ENCODE peak calls at places on chromosomes 11 and 22, in ten cellular contexts. A is HCT116, G is stomach, M is gastrocnemius medialis, I is uterus, R is K562, P is lower leg skin, Y is heart left ventricle, F is suprapubic skin, W is NB4. O is an unnamed sample.

GRCh38 chr11:88537613-88538012 is 200.1 kb upstream of the CTSC start:
- DNase-seq in A (no peak), G (no peak), M (no peak), I (no peak), R (no peak), P (no peak), Y (no peak), F (no peak), W (no peak), O (no peak)

GRCh38 chr11:67354314-67355022 is 1.1 kb upstream of the POLD4 start:
- DNase-seq in A (peak; percentile 92), G (peak; percentile 68), M (no peak), I (peak; percentile 77), R (peak; percentile 85), P (peak; percentile 64), Y (peak; percentile 69), F (peak; percentile 81), W (peak; percentile 83), O (peak; percentile 88)

GRCh38 chr11:5138256-5138655 is at the start of gene OR52A5:
- DNase-seq in A (no peak), G (no peak), M (no peak), I (no peak), R (no peak), P (no peak), Y (no peak), F (no peak), W (no peak), O (no peak)

GRCh38 chr11:31947051-31947450 is 135.9 kb upstream of the PAX6 start:
- DNase-seq in A (no peak), G (no peak), M (no peak), I (no peak), R (no peak), P (no peak), Y (no peak), F (no peak), W (no peak), O (no peak)

GRCh38 chr11:35218956-35219355 is 80.0 kb downstream of the CD44 start:
- DNase-seq in A (no peak), G (no peak), M (no peak), I (no peak), R (no peak), P (no peak), Y (no peak), F (no peak), W (no peak), O (no peak)

GRCh38 chr11:8998017-8998416 is 5.8 kb downstream of the NRIP3 start:
- DNase-seq in A (no peak), G (no peak), M (no peak), I (no peak), R (no peak), P (no peak), Y (no peak), F (no peak), W (no peak), O (no peak)

GRCh38 chr22:18057568-18058209 is 20.1 kb upstream of the PEX26 start:
- DNase-seq in A (peak; percentile 61), G (peak; percentile 60), M (peak; percentile 83), I (peak; percentile 85), R (no peak), P (peak; percentile 79), Y (peak; percentile 65), F (peak; percentile 86), W (peak; percentile 30), O (peak; percentile 67)

GRCh38 chr11:82398300-82398815 is 335.3 kb downstream of the FAM181B start:
- DNase-seq in A (no peak), G (no peak), M (no peak), I (no peak), R (no peak), P (peak; percentile 16), Y (no peak), F (no peak), W (no peak), O (no peak)

GRCh38 chr11:65625628-65626342 is 10.2 kb downstream of the PCNX3 start:
- DNase-seq in A (no peak), G (peak; percentile 76), M (no peak), I (peak; percentile 52), R (peak; percentile 46), P (no peak), Y (peak; percentile 71), F (no peak), W (peak; percentile 60), O (no peak)

GRCh38 chr11:10908215-10908990 is 50.5 kb upstream of the ZBED5 start:
- DNase-seq in A (no peak), G (no peak), M (no peak), I (no peak), R (peak; percentile 50), P (no peak), Y (no peak), F (no peak), W (no peak), O (no peak)

GRCh38 chr22:43315687-43316217 is 27.4 kb downstream of the SCUBE1 start:
- DNase-seq in A (no peak), G (no peak), M (no peak), I (no peak), R (no peak), P (no peak), Y (no peak), F (no peak), W (no peak), O (no peak)

GRCh38 chr11:64516226-64516625 is 74.8 kb upstream of the SLC22A12 start:
- DNase-seq in A (no peak), G (no peak), M (no peak), I (no peak), R (peak; percentile 34), P (no peak), Y (no peak), F (no peak), W (peak; percentile 70), O (no peak)

GRCh38 chr11:14420223-14420622 is 61.2 kb upstream of the RRAS2 start:
- DNase-seq in A (no peak), G (no peak), M (no peak), I (no peak), R (no peak), P (no peak), Y (no peak), F (no peak), W (no peak), O (no peak)

GRCh38 chr11:65417702-65418430 is 4.7 kb upstream of the NEAT1 start:
- DNase-seq in A (no peak), G (peak; percentile 50), M (peak; percentile 72), I (peak; percentile 71), R (peak; percentile 73), P (no peak), Y (peak; percentile 80), F (peak; percentile 86), W (peak; percentile 29), O (no peak)

GRCh38 chr11:1262172-1263006 is 39.5 kb downstream of the MUC5B start:
- DNase-seq in A (peak; percentile 83), G (peak; percentile 93), M (peak; percentile 86), I (peak; percentile 89), R (peak; percentile 83), P (peak; percentile 90), Y (peak; percentile 91), F (peak; percentile 94), W (peak; percentile 88), O (peak; percentile 72)
- TF ChIP-seq POLR2A in A (peak; percentile 85), G (no peak), M (peak; percentile 52), I (peak; percentile 41), R (peak; percentile 86), P (no peak), Y (peak; percentile 53), F (no peak), W (peak; percentile 72), O (peak; percentile 58)

GRCh38 chr22:37607010-37607911 is 1.4 kb upstream of the GGA1 start:
- DNase-seq in A (peak; percentile 83), G (peak; percentile 97), M (peak; percentile 57), I (peak; percentile 81), R (peak; percentile 75), P (peak; percentile 81), Y (peak; percentile 84), F (peak; percentile 88), W (peak; percentile 75), O (peak; percentile 67)

GRCh38 chr22:37607912-37608476 is 640 bp upstream of the GGA1 start:
- DNase-seq in A (no peak), G (no peak), M (no peak), I (no peak), R (peak; percentile 83), P (no peak), Y (no peak), F (no peak), W (no peak), O (no peak)

GRCh38 chr22:37610480-37611148 is 2.0 kb downstream of the GGA1 start:
- DNase-seq in A (no peak), G (no peak), M (no peak), I (no peak), R (no peak), P (no peak), Y (no peak), F (no peak), W (peak; percentile 52), O (no peak)

GRCh38 chr22:37609240-37610152 is 862 bp downstream of the GGA1 start:
- DNase-seq in A (no peak), G (no peak), M (no peak), I (no peak), R (peak; percentile 67), P (no peak), Y (peak; percentile 40), F (no peak), W (peak; percentile 80), O (no peak)

GRCh38 chr22:37608477-37609239 is at the start of gene GGA1:
- DNase-seq in A (peak; percentile 96), G (peak; percentile 96), M (peak; percentile 91), I (peak; percentile 94), R (peak; percentile 93), P (peak; percentile 95), Y (peak; percentile 96), F (peak; percentile 97), W (peak; percentile 98), O (peak; percentile 82)
- TF ChIP-seq POLR2A in A (no peak), G (no peak), M (peak; percentile 30), I (no peak), R (peak; percentile 65), P (no peak), Y (peak; percentile 32), F (no peak), W (no peak), O (no peak)

DNA sequence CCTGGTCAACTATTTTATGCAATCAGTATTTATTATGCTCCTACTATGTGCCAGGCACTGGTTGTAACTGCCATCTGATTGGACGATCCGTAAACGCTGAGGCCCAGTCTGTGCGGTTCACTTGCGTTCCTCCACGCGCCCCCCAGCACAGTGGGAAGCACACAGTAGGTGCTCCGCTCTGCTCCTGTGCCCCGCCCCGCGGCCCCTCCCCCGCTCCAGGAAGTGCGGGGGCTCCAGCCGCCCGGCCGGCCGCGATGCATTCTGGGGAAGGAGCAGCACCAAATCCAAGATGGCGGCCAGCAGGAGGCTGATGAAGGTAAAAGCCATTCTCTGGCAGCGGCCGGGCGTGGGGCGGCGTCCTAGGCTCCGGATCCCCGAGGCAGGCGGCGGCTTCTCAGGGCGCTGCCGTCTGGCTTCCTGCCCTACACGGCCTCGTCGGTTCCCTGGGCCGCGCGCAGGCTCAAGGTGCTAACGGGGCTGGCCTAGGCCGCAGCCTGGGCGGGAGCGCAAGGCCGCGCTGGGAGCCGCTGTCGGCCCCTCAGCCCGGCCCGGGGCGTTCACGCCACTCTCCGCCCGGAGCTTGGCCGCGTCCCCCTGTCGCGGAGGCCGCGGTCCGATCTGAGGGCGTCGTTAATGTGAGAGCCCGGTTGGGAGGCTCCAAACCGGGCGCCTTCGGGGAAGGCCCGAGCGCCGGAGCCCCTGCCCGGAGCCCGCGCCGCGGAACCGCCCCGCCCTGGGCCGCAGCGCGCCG is at the start of gene UBE2L3:
- DNase-seq in A (peak; percentile 38), G (peak; percentile 82), M (peak; percentile 70), I (peak; percentile 82), R (peak; percentile 100), P (peak; percentile 73), Y (peak; percentile 88), F (peak; percentile 88), W (peak; percentile 85), O (peak; percentile 61)
- TF ChIP-seq POLR2A in A (peak; percentile 65), G (no peak), M (peak; percentile 58), I (peak; percentile 16), R (no peak), P (no peak), Y (peak; percentile 40), F (peak; percentile 37), W (peak; percentile 46), O (peak; percentile 58)

GRCh38 chr22:38734203-38735100 is 21.3 kb downstream of the SUN2 start:
- DNase-seq in A (no peak), G (no peak), M (no peak), I (no peak), R (no peak), P (no peak), Y (no peak), F (no peak), W (no peak), O (no peak)
- TF ChIP-seq POLR2A in A (no peak), G (no peak), M (no peak), I (no peak), R (no peak), P (no peak), Y (no peak), F (no peak), W (no peak), O (no peak)

O was measured in H54.